ENCODE peak calls at places on chromosomes 4 and X, in four cellular contexts. G is WTC11, T is HepG2, Q is K562. Y is an unnamed sample.

GRCh38 chr4:155032521-155033229 is 175.8 kb upstream of the NPY2R start:
- DNase-seq in G (no peak), Q (no peak), T (no peak), Y (no peak)

GRCh38 chr4:112802780-112803179 is 165.8 kb downstream of the LARP7 start:
- DNase-seq in G (no peak), Q (no peak), T (no peak), Y (no peak)

GRCh38 chr4:150828159-150828558 is 186.9 kb downstream of the LRBA start:
- DNase-seq in G (no peak), T (no peak), Q (no peak), Y (no peak)

GRCh38 chr4:53474178-53474577 is 96.7 kb downstream of the FIP1L1 start:
- DNase-seq in T (no peak), G (no peak), Q (no peak), Y (no peak)

GRCh38 chr4:12852338-12853307 is 631.5 kb downstream of the RAB28 start:
- DNase-seq in G (no peak), Q (no peak), T (peak; percentile 76), Y (peak; percentile 32)

GRCh38 chr4:107654694-107655093 is 65.3 kb downstream of the PAPSS1 start:
- DNase-seq in G (peak; percentile 13), T (peak; percentile 6), Q (no peak), Y (no peak)

GRCh38 chr4:129355529-129355928 is 259.6 kb downstream of the C4orf33 start:
- DNase-seq in T (no peak), Q (no peak), G (no peak), Y (no peak)

GRCh38 chr4:178599521-178599920 is 1157.3 kb upstream of the AGA start:
- DNase-seq in T (no peak), Q (no peak), G (no peak), Y (peak; percentile 2)

GRCh38 chr4:99483636-99484035 is 27.2 kb upstream of the C4orf17 start:
- DNase-seq in T (no peak), G (no peak), Q (no peak), Y (no peak)

GRCh38 chr4:78776729-78777555 is 792 bp downstream of the BMP2K start:
- DNase-seq in G (peak; percentile 52), T (peak; percentile 52), Q (peak; percentile 48), Y (peak; percentile 54)

GRCh38 chr4:180060159-180060889 is 2182.9 kb upstream of the TENM3 start:
- DNase-seq in T (no peak), G (no peak), Q (no peak), Y (peak; percentile 11)

GRCh38 chr4:87633239-87633638 is 16.8 kb upstream of the DMP1 start:
- DNase-seq in G (no peak), T (no peak), Q (no peak), Y (peak; percentile 24)
- TF ChIP-seq FOXJ3 in G (no peak), T (no peak), Q (no peak), Y (no peak)

DNA sequence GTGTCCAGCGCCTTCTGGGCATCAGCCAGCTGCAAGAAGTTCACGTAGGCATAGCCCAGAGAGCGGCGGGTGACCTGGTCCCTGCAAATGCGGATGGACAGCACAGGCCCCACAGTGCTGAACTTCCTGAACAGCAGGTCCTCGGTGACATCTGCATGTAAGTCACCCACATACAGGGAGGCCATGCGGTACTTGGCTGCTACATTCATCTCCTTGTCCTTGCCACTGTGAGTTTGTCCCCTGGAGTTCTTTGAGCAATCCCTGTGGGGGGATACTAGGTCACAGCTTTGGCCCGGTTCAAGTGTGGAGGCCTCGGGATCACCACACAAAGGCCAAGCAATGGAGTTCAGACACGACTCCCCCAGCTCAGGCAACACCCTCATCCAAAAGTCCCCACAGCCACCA is 776 bp downstream of the PABPC4L start:
- DNase-seq in Q (no peak), T (no peak), G (no peak), Y (no peak)
- TF ChIP-seq FOXJ3 in Q (no peak), T (no peak), G (no peak), Y (no peak)

DNA sequence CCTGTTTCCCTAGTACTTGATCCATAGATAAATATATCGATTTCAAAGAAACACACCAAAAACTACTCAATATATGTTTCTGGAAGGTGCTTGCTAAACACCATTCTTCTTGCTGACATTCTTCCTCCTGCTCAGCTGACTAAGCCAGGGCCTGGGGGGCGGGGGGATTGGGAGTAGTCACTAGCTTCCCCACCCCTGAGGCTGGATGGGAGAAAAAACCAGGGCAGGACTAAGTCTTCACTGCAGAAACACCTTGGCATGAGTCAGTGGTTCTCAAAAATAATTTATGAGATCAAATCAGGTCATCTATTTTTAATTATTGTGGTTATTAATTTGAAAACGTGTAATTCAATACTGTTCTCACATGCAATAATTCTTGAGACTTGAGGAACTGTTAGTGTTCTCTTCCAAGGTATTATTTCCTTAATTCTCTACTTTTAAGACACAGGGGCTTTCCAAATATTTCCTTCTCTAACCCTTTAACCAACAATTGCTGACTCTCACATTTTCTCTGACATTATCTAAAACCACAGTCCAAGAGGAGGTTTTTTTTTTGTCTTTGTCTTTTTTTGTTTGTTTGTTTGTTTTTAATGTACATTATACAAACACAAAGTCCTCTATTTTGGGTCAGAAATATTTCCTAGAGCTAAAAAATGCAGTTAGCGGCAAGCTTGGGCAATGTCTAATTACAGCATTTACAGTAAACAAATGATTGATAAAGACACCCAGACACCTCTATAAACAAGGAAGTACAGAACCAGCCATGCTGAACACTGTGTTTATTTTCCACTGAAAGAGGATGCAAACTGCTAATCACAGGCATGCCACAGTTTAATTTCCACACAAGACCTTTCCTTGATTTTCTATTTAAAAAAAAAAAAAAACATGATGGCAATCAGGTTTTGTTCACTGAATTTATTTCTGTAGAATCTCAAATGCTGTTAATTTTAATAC is 120.3 kb upstream of the USP9X start:
- DNase-seq in G (no peak), Q (no peak), T (no peak), Y (no peak)
- TF ChIP-seq FOXJ3 in G (no peak), Q (no peak), T (no peak), Y (no peak)

GRCh38 chr4:169955521-169955920 is 70.7 kb downstream of the MFAP3L start:
- DNase-seq in G (no peak), T (no peak), Q (no peak), Y (no peak)

GRCh38 chr4:169957785-169958184 is 68.4 kb downstream of the MFAP3L start:
- DNase-seq in G (no peak), T (no peak), Q (no peak), Y (no peak)

GRCh38 chr4:169958629-169959028 is 67.6 kb downstream of the MFAP3L start:
- DNase-seq in G (no peak), T (no peak), Q (no peak), Y (no peak)

GRCh38 chr4:169952236-169953088 is 73.7 kb downstream of the MFAP3L start:
- DNase-seq in G (no peak), Q (no peak), T (no peak), Y (no peak)

GRCh38 chr4:169956441-169956840 is 69.8 kb downstream of the MFAP3L start:
- DNase-seq in T (no peak), G (no peak), Q (no peak), Y (no peak)
- TF ChIP-seq FOXJ3 in T (no peak), G (no peak), Q (no peak), Y (no peak)

DNA sequence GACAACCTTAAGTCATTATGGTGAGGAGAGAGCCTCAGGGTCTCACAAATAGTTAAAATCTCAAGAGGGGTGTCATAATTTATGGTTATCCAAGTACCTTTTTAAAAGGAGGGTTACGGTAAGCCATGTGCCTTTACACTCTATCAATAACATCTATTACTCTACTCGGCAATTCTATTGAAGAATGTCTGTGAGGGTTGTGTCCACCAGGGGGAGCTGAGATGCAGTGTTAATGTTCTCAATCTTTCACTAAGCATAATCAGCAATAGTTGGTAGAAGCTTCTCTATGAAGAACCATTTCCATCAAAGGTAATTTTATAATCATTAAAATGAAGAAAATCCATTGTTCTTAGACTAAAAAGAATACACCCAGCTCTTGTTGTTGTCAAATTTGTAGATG is 457.4 kb downstream of the CENPC start:
- DNase-seq in Q (peak; percentile 39), T (peak; percentile 27), G (peak; percentile 64), Y (peak; percentile 10)
- TF ChIP-seq FOXJ3 in Q (no peak), T (no peak), G (no peak), Y (no peak)